ENCODE peak calls at places on chromosomes 1 and 21, in five cellular contexts. J is GM12878, V is SK-N-SH, C is K562, H is HepG2. W is an unnamed sample.

GRCh38 chr1:24705260-24706073 is 39.8 kb upstream of the CLIC4 start:
- DNase-seq in V (peak), C (peak), H (peak), J (peak), W (peak)

GRCh38 chr1:226646026-226646869 is 92.8 kb downstream of the ITPKB start:
- DNase-seq in J (no peak), C (no peak), V (peak), H (no peak), W (no peak)

GRCh38 chr1:180291004-180291403 is 60.9 kb downstream of the LHX4 start:
- DNase-seq in H (peak), J (peak), C (no peak), V (no peak), W (no peak)

GRCh38 chr1:95223110-95223509 is 10.9 kb upstream of the RWDD3 start:
- DNase-seq in V (no peak), C (no peak), J (no peak), H (no peak), W (no peak)

GRCh38 chr21:25568230-25568629 is 39.1 kb downstream of the MRPL39 start:
- DNase-seq in J (no peak), H (no peak), V (no peak), C (no peak), W (no peak)

GRCh38 chr21:34367320-34367935 is 3.6 kb downstream of the KCNE2 start:
- DNase-seq in H (peak), V (peak), J (no peak), C (peak), W (peak)

GRCh38 chr1:153888518-153888917 is 34.3 kb downstream of the GATAD2B start:
- DNase-seq in C (no peak), J (no peak), V (no peak), H (no peak), W (no peak)

GRCh38 chr1:66294692-66295384 is 239.1 kb upstream of the SGIP1 start:
- DNase-seq in V (no peak), C (no peak), H (no peak), J (no peak), W (peak)

GRCh38 chr1:225880210-225880584 is 2.0 kb downstream of the TMEM63A start:
- DNase-seq in H (no peak), V (peak), C (no peak), J (no peak), W (no peak)

GRCh38 chr1:162389971-162390370 is 8.4 kb downstream of the C1orf226 start:
- DNase-seq in V (no peak), C (peak), H (no peak), J (no peak), W (no peak)

GRCh38 chr1:162389021-162389818 is 7.7 kb downstream of the C1orf226 start:
- DNase-seq in V (no peak), H (no peak), J (no peak), C (peak), W (no peak)

GRCh38 chr1:162388615-162389014 is 7.1 kb downstream of the C1orf226 start:
- DNase-seq in V (no peak), C (peak), J (no peak), H (no peak), W (no peak)

GRCh38 chr1:162390396-162391185 is 9.1 kb downstream of the C1orf226 start:
- DNase-seq in J (no peak), C (peak), H (no peak), V (no peak), W (no peak)

GRCh38 chr1:162391790-162392563 is 10.4 kb downstream of the C1orf226 start:
- DNase-seq in C (peak), J (no peak), V (peak), H (peak), W (peak)
- TF ChIP-seq REST in C (no peak), J (no peak), V (no peak), H (no peak), W (no peak)

GRCh38 chr1:20008391-20008841 is 29.0 kb upstream of the PLA2G2A start:
- DNase-seq in H (no peak), J (no peak), V (no peak), C (peak), W (no peak)

GRCh38 chr1:20017741-20018140 is 38.3 kb upstream of the PLA2G2A start:
- DNase-seq in H (no peak), J (no peak), C (no peak), V (no peak), W (no peak)

GRCh38 chr1:20010016-20010415 is 30.6 kb upstream of the PLA2G2A start:
- DNase-seq in H (no peak), J (no peak), C (no peak), V (no peak), W (no peak)

GRCh38 chr1:20009212-20009611 is 29.8 kb upstream of the PLA2G2A start:
- DNase-seq in V (no peak), C (no peak), H (no peak), J (no peak), W (no peak)

GRCh38 chr1:20014153-20014552 is 34.7 kb upstream of the PLA2G2A start:
- DNase-seq in V (no peak), C (no peak), J (no peak), H (no peak), W (no peak)
- TF ChIP-seq YY1 in V (no peak), C (no peak), J (no peak), H (no peak), W (no peak)

DNA sequence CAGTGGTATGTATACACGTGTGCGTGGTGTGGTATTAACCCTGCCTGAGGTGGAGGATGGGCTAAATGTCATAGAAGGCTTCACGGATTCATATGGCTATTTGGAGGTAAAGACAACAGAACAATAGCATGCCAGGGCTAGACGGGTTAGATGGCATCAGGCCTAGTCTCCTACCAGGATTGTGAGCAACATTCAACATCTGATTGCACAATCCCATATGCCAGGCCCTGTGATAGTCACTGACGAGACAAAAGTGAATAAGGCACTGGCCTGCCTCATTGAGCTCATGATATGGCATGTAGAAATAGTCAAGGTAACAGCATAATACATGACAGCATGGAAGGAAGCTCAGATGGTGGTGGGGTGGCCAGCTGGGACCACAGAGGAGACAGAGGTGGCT is 167.1 kb upstream of the BEND5 start:
- DNase-seq in V (no peak), C (no peak), H (no peak), J (no peak), W (no peak)
- TF ChIP-seq REST in V (no peak), C (no peak), H (no peak), J (no peak), W (no peak)

GRCh38 chr1:8987881-8988617 is 38.2 kb downstream of the SLC2A7 start:
- DNase-seq in J (no peak), C (peak), H (no peak), V (peak), W (no peak)
- TF ChIP-seq YY1 in J (peak), C (no peak), H (no peak), V (no peak), W (no peak)

DNA sequence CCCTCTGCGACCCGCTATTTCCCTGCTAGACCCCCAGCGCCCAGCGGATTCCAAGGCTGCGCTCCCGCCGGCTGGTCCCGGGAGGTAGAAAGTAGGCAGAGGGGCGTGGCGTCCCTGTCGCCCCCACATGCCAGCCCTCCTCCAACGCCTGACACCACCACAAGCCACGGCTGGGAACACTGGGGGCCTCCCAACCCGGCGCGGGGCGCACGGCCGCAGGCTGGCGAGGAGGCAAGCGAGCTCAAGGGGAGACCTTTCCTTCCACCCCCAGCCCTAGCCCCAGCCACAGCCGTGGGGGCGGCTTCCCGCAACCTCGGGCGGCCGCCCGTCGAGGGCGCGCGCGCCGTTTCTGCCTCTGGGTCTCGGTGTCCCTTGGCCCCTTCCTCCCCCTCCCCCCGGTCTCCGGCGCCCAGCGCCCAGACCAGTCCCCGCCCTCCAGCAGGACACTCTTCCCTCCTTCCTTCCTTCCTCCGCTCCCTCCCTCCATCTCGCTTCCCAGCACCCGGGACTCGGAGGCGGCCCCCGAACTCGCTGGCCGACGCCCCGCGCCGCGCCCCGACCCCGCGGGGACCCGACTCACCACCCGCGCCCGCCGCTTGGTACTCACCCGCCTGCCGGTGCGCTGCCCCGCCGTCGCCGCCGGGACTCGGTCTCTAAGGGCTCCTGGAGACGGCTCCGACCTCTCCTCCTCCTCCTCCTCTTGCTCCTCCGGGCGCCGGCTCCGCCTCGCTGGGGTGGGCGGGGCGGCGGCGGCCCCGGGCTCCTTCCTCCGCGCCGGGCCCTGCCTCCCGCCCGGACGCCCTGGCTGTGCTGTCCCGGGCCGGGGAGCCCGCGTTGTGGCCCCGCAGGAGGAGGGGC is at the start of gene GNG12:
- DNase-seq in J (no peak), V (peak), C (peak), H (no peak), W (peak)
- TF ChIP-seq REST in J (no peak), V (no peak), C (no peak), H (no peak), W (no peak)

GRCh38 chr1:1371741-1372711 is 3.0 kb downstream of the AURKAIP1 start:
- DNase-seq in C (peak), J (no peak), V (peak), H (peak), W (no peak)
- TF ChIP-seq YY1 in C (no peak), J (peak), V (no peak), H (no peak), W (no peak)

GRCh38 chr21:44938976-44939531 is 775 bp upstream of the SLX9 start:
- DNase-seq in V (no peak), J (no peak), C (no peak), H (peak), W (no peak)
- TF ChIP-seq REST in V (no peak), J (no peak), C (no peak), H (no peak), W (no peak)